ENCODE peak calls at places on chromosome X, in seven cellular contexts. I is lower lobe of right lung; X is left colon; L is cardiac septum; V is stimulated activated CD4-positive, alpha-beta T cell treated with anti-CD3 and anti-CD28 coated beads, Interleukin-12 subunit alpha, Interleukin-12 subunit beta, amount 100 ng/mL, for 48 hours; Y is naive thymus-derived CD4-positive, alpha-beta T cell; G is EH. Q is an unnamed sample.

GRCh38 chrX:663841-664240 is 33.2 kb downstream of the SHOX start:
- DNase-seq in I (no peak), X (no peak), L (no peak), V (no peak), Y (no peak), G (no peak), Q (no peak)

GRCh38 chrX:15410430-15410829 is 26.2 kb upstream of the VEGFD start:
- DNase-seq in I (no peak), X (no peak), L (no peak), V (no peak), Y (no peak), G (no peak), Q (no peak)

GRCh38 chrX:100969936-100970335 is 428 bp downstream of the ARL13A start:
- DNase-seq in I (no peak), X (no peak), L (no peak), V (no peak), Y (no peak), G (no peak), Q (no peak)

GRCh38 chrX:107496786-107497185 is 47.3 kb downstream of the FRMPD3 start:
- DNase-seq in I (no peak), X (no peak), L (no peak), V (no peak), Y (no peak), G (no peak), Q (no peak)

GRCh38 chrX:41875142-41875541 is 48.2 kb downstream of the CASK start:
- DNase-seq in I (no peak), X (no peak), L (no peak), V (no peak), Y (no peak), G (peak; percentile 5), Q (no peak)

GRCh38 chrX:87392369-87392768 is 125.2 kb upstream of the KLHL4 start:
- DNase-seq in I (no peak), X (no peak), L (no peak), V (no peak), Y (no peak), G (no peak), Q (no peak)

GRCh38 chrX:132071260-132071659 is 48.2 kb downstream of the STK26 start:
- DNase-seq in I (no peak), X (no peak), L (no peak), V (no peak), Y (no peak), G (no peak), Q (no peak)

GRCh38 chrX:112851806-112852205 is 11.2 kb upstream of the AMOT start:
- DNase-seq in I (no peak), X (no peak), L (no peak), V (no peak), Y (no peak), G (no peak), Q (no peak)

GRCh38 chrX:134692990-134693389 is 34.7 kb upstream of the PLAC1 start:
- DNase-seq in I (no peak), X (no peak), L (no peak), V (no peak), Y (no peak), G (peak; percentile 78), Q (no peak)

GRCh38 chrX:152600853-152601635 is 36.7 kb upstream of the GABRQ start:
- DNase-seq in I (no peak), X (no peak), L (no peak), V (no peak), Y (no peak), G (no peak), Q (no peak)

GRCh38 chrX:129963729-129964128 is 18.7 kb upstream of the BCORL1 start:
- DNase-seq in I (no peak), X (no peak), L (no peak), V (no peak), Y (no peak), G (no peak), Q (no peak)

GRCh38 chrX:149962859-149963757 is 24.8 kb upstream of the EOLA2 start:
- DNase-seq in I (no peak), X (peak; percentile 34), L (no peak), V (peak; percentile 14), Y (no peak), G (peak; percentile 74), Q (no peak)

GRCh38 chrX:151151668-151152267 is 24.6 kb upstream of the GPR50 start:
- DNase-seq in I (no peak), X (no peak), L (no peak), V (peak; percentile 24), Y (no peak), G (peak; percentile 55), Q (peak; percentile 32)

GRCh38 chrX:63506320-63506719 is 155.2 kb upstream of the SPIN4 start:
- DNase-seq in I (no peak), X (no peak), L (no peak), V (no peak), Y (no peak), G (peak; percentile 42), Q (peak; percentile 3)

GRCh38 chrX:48933757-48934156 is 14.9 kb upstream of the PIM2 start:
- DNase-seq in I (no peak), X (no peak), L (no peak), V (no peak), Y (no peak), G (no peak), Q (no peak)

Q was measured in SK-N-MC.